ENCODE peak calls at places on chromosomes 12 and 14, in four cellular contexts. One of them, this sample, is unnamed.

GRCh38 chr12:40988335-40988734 is 199.8 kb upstream of the PDZRN4 start:
- DNase-seq in GM12878: no peak
- DNase-seq in HepG2: no peak
- DNase-seq in A549: no peak
- DNase-seq in this sample: no peak

GRCh38 chr12:11545438-11546330 is 103.8 kb upstream of the ETV6 start:
- DNase-seq in GM12878: peak
- DNase-seq in HepG2: no peak
- DNase-seq in A549: no peak
- DNase-seq in this sample: no peak

GRCh38 chr12:120262852-120263724 is 2.4 kb downstream of the PXN start:
- DNase-seq in GM12878: no peak
- DNase-seq in A549: no peak
- DNase-seq in HepG2: no peak
- DNase-seq in this sample: no peak

GRCh38 chr12:29053567-29053966 is 95.5 kb upstream of the FAR2 start:
- DNase-seq in A549: peak
- DNase-seq in GM12878: no peak
- DNase-seq in HepG2: no peak
- DNase-seq in this sample: peak

GRCh38 chr12:100794441-100795192 is at the start of gene ANO4:
- DNase-seq in HepG2: no peak
- DNase-seq in A549: no peak
- DNase-seq in GM12878: no peak
- DNase-seq in this sample: no peak

GRCh38 chr12:63922446-63922845 is 77.9 kb downstream of the SRGAP1 start:
- DNase-seq in A549: peak
- DNase-seq in GM12878: no peak
- DNase-seq in HepG2: peak
- DNase-seq in this sample: no peak

GRCh38 chr14:20969336-20969735 is 14.0 kb downstream of the RNASE2 start:
- DNase-seq in GM12878: no peak
- DNase-seq in HepG2: no peak
- DNase-seq in A549: no peak
- DNase-seq in this sample: no peak

GRCh38 chr12:123142518-123142840 is 8.4 kb downstream of the PITPNM2 start:
- DNase-seq in A549: no peak
- DNase-seq in HepG2: no peak
- DNase-seq in GM12878: no peak
- DNase-seq in this sample: no peak

GRCh38 chr14:29240046-29240445 is 473.5 kb downstream of the FOXG1 start:
- DNase-seq in A549: peak
- DNase-seq in GM12878: no peak
- DNase-seq in HepG2: no peak
- DNase-seq in this sample: no peak

GRCh38 chr14:45144658-45145057 is 8.9 kb downstream of the FANCM start:
- DNase-seq in A549: no peak
- DNase-seq in GM12878: no peak
- DNase-seq in HepG2: no peak
- DNase-seq in this sample: no peak

GRCh38 chr14:74737753-74738325 is 24.9 kb downstream of the FCF1 start:
- DNase-seq in GM12878: no peak
- DNase-seq in A549: peak
- DNase-seq in HepG2: no peak
- DNase-seq in this sample: no peak

GRCh38 chr14:56581041-56581727 is 1.6 kb downstream of the TMEM260 start:
- DNase-seq in HepG2: no peak
- DNase-seq in GM12878: no peak
- DNase-seq in A549: no peak
- DNase-seq in this sample: no peak

GRCh38 chr12:22729898-22730443 is 105.0 kb downstream of the ETNK1 start:
- DNase-seq in A549: no peak
- DNase-seq in HepG2: no peak
- DNase-seq in GM12878: no peak
- DNase-seq in this sample: no peak

GRCh38 chr14:56126514-56126913 is 8.3 kb downstream of the PELI2 start:
- DNase-seq in A549: no peak
- DNase-seq in GM12878: no peak
- DNase-seq in HepG2: no peak
- DNase-seq in this sample: no peak

GRCh38 chr12:31874961-31875608 is 84.1 kb upstream of the RESF1 start:
- DNase-seq in HepG2: no peak
- DNase-seq in GM12878: no peak
- DNase-seq in A549: peak
- DNase-seq in this sample: peak

GRCh38 chr12:31991815-31992214 is 32.6 kb downstream of the RESF1 start:
- DNase-seq in A549: no peak
- DNase-seq in GM12878: no peak
- DNase-seq in HepG2: no peak
- DNase-seq in this sample: no peak

GRCh38 chr14:74908861-74909341 is 14.2 kb downstream of the RPS6KL1 start:
- DNase-seq in A549: no peak
- DNase-seq in HepG2: no peak
- DNase-seq in GM12878: no peak
- DNase-seq in this sample: no peak

GRCh38 chr12:76329163-76329562 is 19.1 kb downstream of the BBS10 start:
- DNase-seq in HepG2: no peak
- DNase-seq in A549: peak
- DNase-seq in GM12878: no peak
- DNase-seq in this sample: peak

DNA sequence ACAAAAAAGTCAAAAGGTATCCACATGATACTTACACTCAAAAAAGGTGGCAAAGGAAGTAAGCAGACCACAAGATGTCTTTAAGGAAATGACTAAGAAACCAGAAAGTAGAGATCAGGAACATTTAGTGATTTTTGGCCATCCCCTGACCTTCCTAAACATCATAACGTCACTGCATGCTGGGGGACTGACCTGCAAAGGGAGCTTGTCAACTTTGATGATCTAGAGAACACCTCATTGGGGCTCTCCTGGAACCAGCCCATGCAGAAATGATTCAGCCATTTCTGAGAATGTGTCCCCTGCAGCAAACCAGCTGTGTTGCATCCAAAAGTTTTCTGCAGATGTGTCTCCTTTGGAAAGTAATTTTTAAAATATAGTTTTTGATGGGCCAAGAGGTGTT is 152.2 kb upstream of the RASSF8 start:
- DNase-seq in GM12878: no peak
- DNase-seq in HepG2: no peak
- DNase-seq in A549: no peak
- DNase-seq in this sample: no peak
- TF ChIP-seq CEBPB in GM12878: no peak
- TF ChIP-seq CEBPB in HepG2: no peak
- TF ChIP-seq CEBPB in A549: no peak
- TF ChIP-seq CEBPB in this sample: no peak

DNA sequence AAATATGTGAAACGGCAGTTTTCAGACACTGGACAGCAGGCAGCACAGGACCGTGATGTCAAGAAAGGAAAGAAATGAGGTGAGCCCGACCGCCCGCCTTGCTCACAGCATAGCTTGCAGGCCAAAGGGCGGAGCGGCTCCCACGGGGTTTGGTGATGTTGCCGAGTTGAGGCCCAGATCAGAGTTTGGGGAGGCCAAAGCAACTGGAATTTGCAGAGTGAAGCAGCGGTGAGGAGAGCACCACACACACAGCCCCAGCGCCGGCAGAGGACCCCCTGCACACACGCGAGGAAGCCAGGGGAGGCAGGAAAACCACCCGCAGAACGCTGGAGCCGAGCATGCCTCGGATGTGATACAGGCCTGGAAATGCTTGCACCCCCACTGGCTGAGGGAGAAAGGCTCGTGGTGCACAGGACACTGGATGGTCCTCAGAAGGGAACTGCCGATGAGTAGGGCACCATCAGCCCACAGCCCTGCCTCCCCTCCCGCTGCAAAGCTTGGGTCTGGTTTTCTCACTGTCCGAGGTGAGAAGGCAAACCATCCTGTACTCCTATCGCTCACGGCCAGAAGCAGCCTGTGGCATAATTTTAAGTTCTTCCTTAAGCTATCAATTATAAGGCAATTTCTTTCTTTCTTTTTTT is 25.7 kb upstream of the PLD4 start:
- DNase-seq in GM12878: no peak
- DNase-seq in A549: no peak
- DNase-seq in HepG2: no peak
- DNase-seq in this sample: no peak
- TF ChIP-seq ESRRA in GM12878: no peak
- TF ChIP-seq ESRRA in A549: no peak
- TF ChIP-seq ESRRA in HepG2: no peak
- TF ChIP-seq ESRRA in this sample: no peak

GRCh38 chr12:16417058-16417457 is 69.6 kb downstream of the MGST1 start:
- DNase-seq in A549: no peak
- DNase-seq in GM12878: no peak
- DNase-seq in HepG2: no peak
- DNase-seq in this sample: no peak

GRCh38 chr12:16424531-16424930 is 77.1 kb downstream of the MGST1 start:
- DNase-seq in HepG2: no peak
- DNase-seq in A549: no peak
- DNase-seq in GM12878: no peak
- DNase-seq in this sample: no peak

DNA sequence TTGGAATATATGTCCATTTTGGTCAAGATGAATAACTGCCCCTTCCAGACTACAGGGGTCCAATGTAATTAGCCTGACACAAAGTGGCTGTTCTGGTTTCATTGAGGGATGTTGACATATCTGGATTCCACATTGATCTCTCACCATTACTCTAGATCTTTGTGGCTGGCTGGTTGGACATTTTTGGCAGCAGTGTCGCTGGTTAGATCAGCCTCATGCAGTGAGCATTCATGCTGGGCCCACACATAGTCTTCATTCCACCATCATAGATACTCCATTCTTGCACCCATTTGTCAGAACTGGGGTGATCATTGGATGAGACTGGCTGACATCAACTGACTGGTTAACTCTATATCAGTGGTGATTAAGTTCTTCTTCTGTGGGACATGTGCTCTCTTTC is 74.4 kb downstream of the MGST1 start:
- DNase-seq in GM12878: no peak
- DNase-seq in HepG2: no peak
- DNase-seq in A549: no peak
- DNase-seq in this sample: no peak
- TF ChIP-seq CEBPB in GM12878: no peak
- TF ChIP-seq CEBPB in HepG2: no peak
- TF ChIP-seq CEBPB in A549: no peak
- TF ChIP-seq CEBPB in this sample: no peak

GRCh38 chr12:93950321-93950720 is 198.1 kb upstream of the PLXNC1 start:
- DNase-seq in A549: no peak
- DNase-seq in HepG2: no peak
- DNase-seq in GM12878: no peak
- DNase-seq in this sample: no peak

GRCh38 chr12:93943766-93944165 is 204.6 kb upstream of the PLXNC1 start:
- DNase-seq in GM12878: no peak
- DNase-seq in HepG2: no peak
- DNase-seq in A549: peak
- DNase-seq in this sample: peak

GRCh38 chr12:93944196-93944595 is 204.2 kb upstream of the PLXNC1 start:
- DNase-seq in HepG2: no peak
- DNase-seq in GM12878: no peak
- DNase-seq in A549: no peak
- DNase-seq in this sample: no peak

GRCh38 chr12:93947486-93947885 is 200.9 kb upstream of the PLXNC1 start:
- DNase-seq in GM12878: no peak
- DNase-seq in HepG2: no peak
- DNase-seq in A549: no peak
- DNase-seq in this sample: no peak

DNA sequence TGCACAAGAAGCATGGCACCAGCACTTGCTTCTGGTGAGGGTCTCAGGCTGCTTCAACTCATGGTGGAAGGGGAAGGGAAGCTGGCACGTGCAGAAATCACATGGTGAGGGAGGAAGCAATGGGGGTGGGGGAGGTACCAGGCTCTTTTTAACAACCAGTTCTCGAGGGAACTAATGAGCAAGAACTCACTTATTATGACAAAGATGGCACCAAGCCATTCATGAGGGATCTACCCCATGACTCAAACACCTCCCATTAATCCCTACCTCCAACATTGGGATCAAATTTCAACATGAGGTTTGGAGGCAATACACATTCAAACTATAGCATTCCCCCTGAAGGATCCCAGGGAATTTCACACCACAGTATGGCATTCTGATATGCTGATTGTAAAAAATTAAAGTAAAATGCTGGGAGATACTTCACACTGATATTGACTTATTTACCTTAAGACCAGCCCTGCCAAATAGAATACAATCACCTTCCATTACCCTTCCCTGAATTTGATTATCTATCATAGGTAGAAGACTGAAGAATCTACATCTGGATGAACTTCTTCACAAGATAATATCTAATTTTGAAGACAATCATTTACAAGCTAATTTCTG is 201.7 kb upstream of the PLXNC1 start:
- DNase-seq in GM12878: no peak
- DNase-seq in A549: no peak
- DNase-seq in HepG2: no peak
- DNase-seq in this sample: no peak
- TF ChIP-seq ESRRA in GM12878: no peak
- TF ChIP-seq ESRRA in A549: no peak
- TF ChIP-seq ESRRA in HepG2: no peak
- TF ChIP-seq ESRRA in this sample: no peak

DNA sequence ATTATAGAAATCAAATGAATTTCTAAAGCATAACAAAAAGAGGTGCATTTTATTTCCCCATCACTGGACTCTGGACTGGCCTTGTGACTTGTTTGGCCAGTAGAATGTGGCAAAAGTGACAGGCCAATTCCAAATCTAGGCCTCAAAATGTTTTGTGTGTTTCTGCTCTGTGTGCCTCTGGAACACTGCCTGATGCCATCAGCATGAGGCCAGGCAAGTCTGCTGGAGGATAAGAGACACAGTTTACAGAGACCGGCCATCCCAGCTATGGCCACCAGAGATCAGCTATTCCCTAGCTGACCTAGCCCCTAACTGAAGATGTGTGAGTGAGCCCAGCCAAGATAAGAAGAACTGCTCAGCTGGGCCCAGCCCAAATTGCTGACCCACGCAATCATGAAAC is 32.9 kb downstream of the ASCL1 start:
- DNase-seq in HepG2: no peak
- DNase-seq in GM12878: no peak
- DNase-seq in A549: no peak
- DNase-seq in this sample: no peak
- TF ChIP-seq CEBPB in HepG2: no peak
- TF ChIP-seq CEBPB in GM12878: no peak
- TF ChIP-seq CEBPB in A549: no peak
- TF ChIP-seq CEBPB in this sample: no peak

DNA sequence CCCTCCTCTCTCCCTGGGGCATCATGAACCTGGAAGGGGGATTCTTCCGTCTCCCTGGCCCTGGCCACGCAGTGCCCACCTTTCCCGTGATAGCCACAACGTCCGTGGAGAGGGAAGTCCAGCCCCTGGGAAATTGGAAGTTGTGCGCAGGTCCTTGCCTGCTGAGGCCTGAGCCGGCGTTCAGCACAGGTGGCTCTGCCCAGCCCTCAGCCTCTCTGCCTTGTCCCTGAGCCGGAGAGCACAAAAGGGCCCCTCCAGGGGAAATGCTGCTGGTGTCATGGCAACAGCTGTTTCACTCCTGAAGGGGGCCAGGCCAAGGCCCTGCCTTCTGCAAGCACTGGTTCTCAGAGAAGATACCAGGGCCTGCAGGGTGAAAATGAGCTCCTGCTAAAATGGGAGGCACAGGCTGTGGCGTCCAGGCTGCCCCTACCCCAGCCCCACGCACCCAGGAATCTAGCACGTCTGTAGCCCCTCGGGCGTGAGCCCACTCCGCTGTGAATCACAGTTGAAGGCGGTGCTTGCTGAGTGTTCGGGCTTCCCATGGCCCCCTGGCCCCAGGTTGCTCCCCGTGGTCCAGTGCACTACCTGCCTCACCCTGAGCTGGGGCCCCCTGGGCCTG is 149.4 kb downstream of the ADGRD1 start:
- DNase-seq in A549: no peak
- DNase-seq in HepG2: no peak
- DNase-seq in GM12878: no peak
- DNase-seq in this sample: no peak
- TF ChIP-seq ESRRA in A549: no peak
- TF ChIP-seq ESRRA in HepG2: no peak
- TF ChIP-seq ESRRA in GM12878: no peak
- TF ChIP-seq ESRRA in this sample: no peak